ENCODE peak calls at places on chromosomes 1 and 21, in nine cellular contexts. J, Y, M, R, T, Z, N, I and E are unnamed samples.

GRCh38 chr1:210711825-210712224 is 383.1 kb downstream of the HHAT start:
- DNase-seq in T (no peak), R (no peak), Z (no peak), M (no peak), Y (no peak), J (peak), I (no peak), N (no peak), E (peak)

GRCh38 chr1:219907772-219908070 is 20.6 kb downstream of the SLC30A10 start:
- DNase-seq in M (no peak), J (no peak), N (no peak), R (no peak), Z (no peak), I (no peak), Y (no peak), T (no peak), E (no peak)

GRCh38 chr1:10979483-10979920 is 33.0 kb upstream of the TARDBP start:
- DNase-seq in J (no peak), M (no peak), N (no peak), R (no peak), Z (no peak), I (no peak), T (peak), Y (no peak), E (no peak)

GRCh38 chr1:242197907-242198306 is 199.0 kb upstream of the MAP1LC3C start:
- DNase-seq in Z (no peak), I (no peak), N (no peak), M (no peak), J (no peak), R (no peak), Y (no peak), T (no peak), E (no peak)

GRCh38 chr21:32979598-32980268 is 46.0 kb upstream of the OLIG2 start:
- DNase-seq in Y (no peak), T (no peak), R (no peak), Z (no peak), I (no peak), N (no peak), J (no peak), M (no peak), E (no peak)

GRCh38 chr1:231924183-231924582 is 297.6 kb downstream of the DISC1 start:
- DNase-seq in M (no peak), R (no peak), J (peak), Y (no peak), N (no peak), Z (no peak), I (no peak), T (no peak), E (no peak)

GRCh38 chr1:94296018-94296417 is 58.6 kb upstream of the ARHGAP29 start:
- DNase-seq in T (no peak), Z (no peak), R (no peak), J (no peak), M (no peak), Y (peak), I (no peak), N (no peak), E (no peak)

GRCh38 chr1:238710697-238711096 is 675.7 kb upstream of the CHRM3 start:
- DNase-seq in I (no peak), J (no peak), R (no peak), Y (peak), M (no peak), Z (no peak), T (no peak), N (no peak), E (no peak)

GRCh38 chr21:44653656-44654575 is 543 bp downstream of the KRTAP12-4 start:
- DNase-seq in M (no peak), I (no peak), N (no peak), Z (no peak), Y (no peak), T (no peak), R (no peak), J (no peak), E (no peak)

GRCh38 chr1:150168960-150169565 is 19.3 kb downstream of the PLEKHO1 start:
- DNase-seq in M (peak), R (no peak), J (peak), Y (peak), N (peak), I (peak), Z (peak), T (peak), E (peak)